ENCODE peak calls at places on chromosomes 11 and 22, in four cellular contexts. One of them, this sample, is unnamed.

GRCh38 chr22:42754658-42755057 is 34.0 kb upstream of the A4GALT start:
- DNase-seq in Ammon's horn: no peak
- DNase-seq in A549: peak
- DNase-seq in fibroblast of the conjunctiva: no peak
- DNase-seq in this sample: peak

GRCh38 chr11:77198440-77198849 is 70.4 kb downstream of the MYO7A start:
- DNase-seq in Ammon's horn: no peak
- DNase-seq in A549: peak
- DNase-seq in fibroblast of the conjunctiva: no peak
- DNase-seq in this sample: peak

GRCh38 chr11:122843281-122844150 is 5.2 kb downstream of the CRTAM start:
- DNase-seq in Ammon's horn: no peak
- DNase-seq in A549: no peak
- DNase-seq in fibroblast of the conjunctiva: no peak
- DNase-seq in this sample: no peak

GRCh38 chr11:17314232-17314547 is 37.4 kb upstream of the NCR3LG1 start:
- DNase-seq in Ammon's horn: no peak
- DNase-seq in A549: no peak
- DNase-seq in fibroblast of the conjunctiva: peak
- DNase-seq in this sample: peak

GRCh38 chr11:134862168-134862567 is 450.1 kb upstream of the B3GAT1 start:
- DNase-seq in Ammon's horn: no peak
- DNase-seq in A549: no peak
- DNase-seq in fibroblast of the conjunctiva: no peak
- DNase-seq in this sample: no peak

GRCh38 chr11:86735462-86736302 is 63.3 kb upstream of the ME3 start:
- DNase-seq in Ammon's horn: no peak
- DNase-seq in A549: peak
- DNase-seq in fibroblast of the conjunctiva: no peak
- DNase-seq in this sample: no peak

GRCh38 chr11:2762451-2762850 is 62.7 kb upstream of the KCNQ1OT1 start:
- DNase-seq in Ammon's horn: no peak
- DNase-seq in A549: no peak
- DNase-seq in fibroblast of the conjunctiva: no peak
- DNase-seq in this sample: no peak

GRCh38 chr11:96185220-96185768 is 157.7 kb downstream of the MAML2 start:
- DNase-seq in Ammon's horn: no peak
- DNase-seq in A549: no peak
- DNase-seq in fibroblast of the conjunctiva: no peak
- DNase-seq in this sample: no peak

GRCh38 chr22:44676441-44677298 is 25.3 kb upstream of the PRR5 start:
- DNase-seq in Ammon's horn: no peak
- DNase-seq in A549: peak
- DNase-seq in fibroblast of the conjunctiva: no peak
- DNase-seq in this sample: no peak

GRCh38 chr22:23688571-23688970 is 2.2 kb upstream of the RGL4 start:
- DNase-seq in Ammon's horn: no peak
- DNase-seq in A549: no peak
- DNase-seq in fibroblast of the conjunctiva: no peak
- DNase-seq in this sample: no peak

GRCh38 chr11:125397421-125397820 is 98.6 kb downstream of the FEZ1 start:
- DNase-seq in Ammon's horn: no peak
- DNase-seq in A549: no peak
- DNase-seq in fibroblast of the conjunctiva: no peak
- DNase-seq in this sample: no peak

GRCh38 chr11:123268118-123268517 is 73.1 kb upstream of the CLMP start:
- DNase-seq in Ammon's horn: no peak
- DNase-seq in A549: no peak
- DNase-seq in fibroblast of the conjunctiva: no peak
- DNase-seq in this sample: no peak

GRCh38 chr22:26589367-26589844 is 526 bp downstream of the TPST2 start:
- DNase-seq in Ammon's horn: no peak
- DNase-seq in A549: peak
- DNase-seq in fibroblast of the conjunctiva: no peak
- DNase-seq in this sample: no peak

GRCh38 chr11:1128333-1129142 is 29.2 kb upstream of the MUC5AC start:
- DNase-seq in Ammon's horn: no peak
- DNase-seq in A549: no peak
- DNase-seq in fibroblast of the conjunctiva: no peak
- DNase-seq in this sample: no peak

GRCh38 chr11:1081601-1082311 is 7.1 kb downstream of the MUC2 start:
- DNase-seq in Ammon's horn: no peak
- DNase-seq in A549: no peak
- DNase-seq in fibroblast of the conjunctiva: no peak
- DNase-seq in this sample: no peak

GRCh38 chr11:125626381-125626950 is 1.5 kb downstream of the CHEK1 start:
- DNase-seq in Ammon's horn: peak
- DNase-seq in A549: no peak
- DNase-seq in fibroblast of the conjunctiva: peak
- DNase-seq in this sample: no peak

GRCh38 chr11:119324124-119324665 is 7.3 kb upstream of the MCAM start:
- DNase-seq in Ammon's horn: no peak
- DNase-seq in A549: no peak
- DNase-seq in fibroblast of the conjunctiva: no peak
- DNase-seq in this sample: no peak

GRCh38 chr11:88016392-88017020 is 158.7 kb downstream of the RAB38 start:
- DNase-seq in Ammon's horn: peak
- DNase-seq in A549: peak
- DNase-seq in fibroblast of the conjunctiva: peak
- DNase-seq in this sample: peak

GRCh38 chr11:7186190-7186589 is 65.5 kb upstream of the SYT9 start:
- DNase-seq in Ammon's horn: no peak
- DNase-seq in A549: no peak
- DNase-seq in fibroblast of the conjunctiva: no peak
- DNase-seq in this sample: no peak

GRCh38 chr22:50536231-50536630 is 6.4 kb upstream of the TYMP start:
- DNase-seq in Ammon's horn: no peak
- DNase-seq in A549: no peak
- DNase-seq in fibroblast of the conjunctiva: no peak
- DNase-seq in this sample: no peak

GRCh38 chr22:29842172-29842571 is 4.1 kb upstream of the ASCC2 start:
- DNase-seq in Ammon's horn: no peak
- DNase-seq in A549: no peak
- DNase-seq in fibroblast of the conjunctiva: no peak
- DNase-seq in this sample: no peak

This sample was measured in MCF 10A.